ENCODE peak calls at places on chromosomes 12 and 14, in four cellular contexts. Z is lower lobe of right lung, B is uterus, D is PC-3. S is an unnamed sample.

GRCh38 chr12:50839032-50839431 is 3.7 kb upstream of the TMPRSS12 start:
- DNase-seq in Z (no peak), D (peak; percentile 50), B (no peak), S (no peak)

GRCh38 chr12:40692617-40693502 is 621 bp downstream of the CNTN1 start:
- DNase-seq in Z (peak; percentile 54), B (peak; percentile 18), D (no peak), S (peak; percentile 16)

GRCh38 chr14:24997335-24997734 is 52.6 kb downstream of the STXBP6 start:
- DNase-seq in D (no peak), B (no peak), Z (no peak), S (no peak)

GRCh38 chr14:61934385-61934784 is 172.2 kb downstream of the SNAPC1 start:
- DNase-seq in B (no peak), D (peak; percentile 98), Z (no peak), S (no peak)

GRCh38 chr14:86838363-86838762 is 1154.6 kb downstream of the GALC start:
- DNase-seq in Z (no peak), D (peak; percentile 19), B (no peak), S (no peak)

GRCh38 chr14:40599726-40600125 is 1007.0 kb upstream of the LRFN5 start:
- DNase-seq in D (peak; percentile 34), Z (no peak), B (no peak), S (no peak)

GRCh38 chr14:73014105-73014504 is 12.8 kb downstream of the ZFYVE1 start:
- DNase-seq in B (no peak), Z (no peak), D (no peak), S (no peak)

GRCh38 chr14:68704736-68705720 is 87.8 kb downstream of the ZFP36L1 start:
- DNase-seq in Z (no peak), B (peak; percentile 58), D (peak; percentile 67), S (no peak)

GRCh38 chr12:13183621-13184020 is 12.9 kb upstream of the EMP1 start:
- DNase-seq in B (no peak), D (peak; percentile 76), Z (no peak), S (no peak)

GRCh38 chr14:101733211-101733610 is 28.3 kb upstream of the PPP2R5C start:
- DNase-seq in D (peak; percentile 77), Z (no peak), B (no peak), S (no peak)

GRCh38 chr14:22802860-22803562 is 12.2 kb downstream of the SLC7A7 start:
- DNase-seq in D (no peak), B (no peak), Z (no peak), S (no peak)

GRCh38 chr12:89971880-89972279 is 263.2 kb upstream of the ATP2B1 start:
- DNase-seq in D (no peak), B (no peak), Z (no peak), S (no peak)

GRCh38 chr14:49895480-49895879 is 2.6 kb downstream of the ARF6 start:
- DNase-seq in Z (no peak), D (peak; percentile 47), B (no peak), S (no peak)

GRCh38 chr14:75442166-75442565 is 14.3 kb downstream of the JDP2 start:
- DNase-seq in D (no peak), Z (no peak), B (no peak), S (no peak)

GRCh38 chr12:113049976-113050742 is 6.4 kb upstream of the DTX1 start:
- DNase-seq in B (no peak), Z (no peak), D (peak; percentile 36), S (no peak)

GRCh38 chr12:103748002-103748401 is 93.0 kb downstream of the NT5DC3 start:
- DNase-seq in Z (no peak), D (peak; percentile 88), B (no peak), S (no peak)

GRCh38 chr14:71783786-71784185 is 148.4 kb upstream of the RGS6 start:
- DNase-seq in D (peak; percentile 12), Z (no peak), B (no peak), S (no peak)

GRCh38 chr12:92294676-92295440 is 149.2 kb upstream of the BTG1 start:
- DNase-seq in Z (no peak), D (no peak), B (no peak), S (no peak)

GRCh38 chr12:6140646-6141045 is 16.2 kb upstream of the VWF start:
- DNase-seq in D (no peak), Z (no peak), B (no peak), S (no peak)

GRCh38 chr14:46788994-46789393 is 137.4 kb upstream of the RPL10L start:
- DNase-seq in Z (no peak), B (no peak), D (peak; percentile 13), S (no peak)

GRCh38 chr12:56723889-56724659 is 1.0 kb downstream of the NACA start:
- DNase-seq in D (peak; percentile 45), Z (no peak), B (peak; percentile 63), S (peak; percentile 62)

GRCh38 chr12:8026282-8026637 is 6.3 kb upstream of the FOXJ2 start:
- DNase-seq in D (no peak), Z (no peak), B (no peak), S (no peak)

GRCh38 chr12:65474831-65475230 is 196.3 kb downstream of the MSRB3 start:
- DNase-seq in Z (no peak), D (no peak), B (no peak), S (no peak)

GRCh38 chr14:22315336-22315735 is 273.7 kb downstream of the DAD1 start:
- DNase-seq in Z (no peak), B (no peak), D (peak; percentile 55), S (no peak)

GRCh38 chr12:77339610-77340009 is 274.2 kb upstream of the E2F7 start:
- DNase-seq in Z (no peak), B (no peak), D (peak; percentile 69), S (no peak)

GRCh38 chr14:65415613-65416012 is 3.1 kb downstream of the FUT8 start:
- DNase-seq in Z (no peak), D (no peak), B (no peak), S (no peak)

GRCh38 chr14:102049258-102050025 is 37.4 kb downstream of the HSP90AA1 start:
- DNase-seq in B (no peak), D (no peak), Z (no peak), S (no peak)

DNA sequence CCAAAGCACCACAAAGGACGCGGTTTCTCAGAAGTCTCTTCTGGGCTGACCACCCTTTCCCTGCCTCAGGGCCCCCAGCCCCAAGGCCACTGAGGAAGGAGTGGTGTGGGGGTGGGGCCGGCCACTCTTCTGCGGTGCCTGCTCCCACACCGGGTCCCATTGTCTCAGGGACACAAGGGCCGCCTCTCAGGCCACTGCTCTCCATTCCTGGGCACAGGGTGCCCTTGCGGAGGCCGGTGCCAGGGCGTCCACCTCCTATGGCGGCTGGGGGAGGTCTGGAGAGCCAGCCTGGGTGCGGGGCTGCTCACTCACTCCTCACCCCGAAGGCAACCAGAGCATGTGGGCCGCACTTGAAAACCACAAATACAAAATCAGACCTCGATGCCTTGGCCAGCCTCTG is 44.1 kb downstream of the PRIMA1 start:
- DNase-seq in D (no peak), B (no peak), Z (no peak), S (peak; percentile 26)
- H3K27ac ChIP-seq in D (no peak overlapping the region), B (peak overlapping the region; percentile 44), Z (no peak overlapping the region), S (no peak overlapping the region)

DNA sequence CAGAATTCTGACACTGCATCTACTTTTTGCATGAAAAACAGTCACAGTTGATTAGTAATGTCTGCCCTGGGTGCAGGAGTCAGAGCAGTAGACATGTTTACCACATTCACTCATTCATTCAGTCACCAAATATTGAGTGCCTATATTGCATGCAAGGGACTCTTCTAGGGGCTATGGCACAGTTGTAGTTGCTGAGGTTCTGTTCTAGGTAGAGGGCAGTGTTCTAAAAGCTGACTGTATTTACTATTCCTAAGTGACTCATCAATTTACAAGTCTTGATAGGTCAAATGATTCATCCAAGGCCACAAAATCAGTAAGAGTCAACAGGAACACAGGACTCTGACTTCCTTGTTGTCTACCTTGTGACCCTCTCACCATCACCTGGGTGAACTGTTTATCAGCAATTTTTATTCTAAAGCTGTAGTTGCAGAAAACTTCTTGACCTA is 223.0 kb downstream of the KTN1 start:
- DNase-seq in Z (no peak), B (no peak), D (peak; percentile 99), S (no peak)
- TF ChIP-seq CTCF in Z (no peak), B (no peak), D (peak; percentile 95), S (no peak)

GRCh38 chr12:108150436-108150835 is 21.3 kb downstream of the WSCD2 start:
- DNase-seq in B (no peak), Z (no peak), D (no peak), S (no peak)
- H3K27me3 ChIP-seq in B (no peaks in the 10 kb centered on the region), Z (peaks cover 5% of the 10 kb centered on the region), D (peaks cover 77% of the 10 kb centered on the region), S (no peaks in the 10 kb centered on the region)

DNA sequence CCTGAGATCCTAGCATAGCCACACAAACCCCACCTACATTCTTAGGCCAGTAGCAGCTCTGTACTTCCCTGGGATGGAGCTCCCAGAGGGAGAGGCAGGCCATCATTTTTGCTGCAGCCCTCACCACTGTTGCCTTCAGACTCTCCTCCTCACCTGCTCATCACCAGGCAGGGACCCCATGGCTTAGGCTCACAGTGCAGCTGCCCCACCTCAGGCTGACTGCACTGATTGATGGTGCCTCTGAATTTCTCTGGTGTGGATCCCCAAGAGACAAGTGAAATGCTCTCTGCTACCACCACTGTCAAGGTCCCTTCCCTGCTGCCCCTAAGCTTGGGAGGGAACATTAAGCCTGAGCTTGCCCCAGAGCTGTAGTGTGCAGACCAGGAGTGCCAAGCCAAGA is 76.2 kb downstream of the TMTC3 start:
- DNase-seq in Z (no peak), D (no peak), B (no peak), S (no peak)
- H3K27ac ChIP-seq in Z (no peak overlapping the region), D (no peak overlapping the region), B (no peak overlapping the region), S (no peak overlapping the region)

DNA sequence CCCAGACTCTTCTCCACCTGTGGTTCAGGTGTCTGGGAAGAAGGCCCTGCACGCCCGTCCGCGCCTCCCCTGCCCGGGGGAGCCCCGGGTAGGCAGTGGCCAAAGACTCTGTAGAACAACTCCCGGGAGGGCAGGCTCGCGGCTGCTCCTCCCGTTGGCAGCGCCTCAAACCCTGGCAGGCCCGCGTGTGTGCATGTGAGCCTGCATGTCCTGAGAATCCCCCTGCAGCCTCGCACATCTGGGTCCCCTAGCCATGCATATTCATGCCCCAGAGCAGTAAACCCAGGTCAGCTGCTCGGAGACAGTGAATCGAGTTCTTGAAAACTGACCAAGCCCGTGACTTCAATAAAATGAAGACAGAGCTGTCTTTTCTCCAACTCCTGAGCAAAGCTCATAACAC is 165.9 kb downstream of the MON2 start:
- DNase-seq in Z (peak; percentile 57), B (peak; percentile 61), D (no peak), S (peak; percentile 71)
- TF ChIP-seq CTCF in Z (no peak), B (no peak), D (no peak), S (no peak)

DNA sequence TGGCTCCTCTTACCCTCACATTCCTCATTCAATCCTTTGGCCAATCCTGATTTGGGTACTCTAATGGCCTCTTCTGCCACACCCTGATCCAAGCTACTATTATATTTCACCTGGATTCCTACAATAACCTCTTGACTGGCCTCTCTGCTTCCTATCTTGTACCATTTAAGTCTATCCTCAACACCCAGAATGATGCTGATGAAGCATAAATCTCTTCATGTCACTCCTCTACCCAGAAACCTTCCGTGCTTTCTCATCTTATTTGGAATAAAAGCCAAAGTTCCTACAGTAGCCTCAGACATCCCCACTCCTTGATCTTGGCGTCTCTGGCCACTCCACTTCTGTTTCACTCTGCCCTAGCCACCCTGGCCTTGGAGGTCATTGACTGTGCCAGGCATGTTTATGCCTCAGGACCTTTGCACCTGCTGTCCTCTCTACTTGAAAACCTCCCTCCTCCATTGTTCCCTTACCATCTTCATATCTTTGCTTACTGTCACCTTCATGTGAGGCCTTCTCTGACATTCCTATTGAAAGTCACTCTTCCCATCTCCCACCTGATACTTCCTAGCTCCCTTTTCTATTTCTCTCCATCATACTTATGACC is 46.4 kb upstream of the NRXN3 start:
- DNase-seq in Z (no peak), D (no peak), B (no peak), S (no peak)
- H3K27me3 ChIP-seq in Z (no peaks in the 10 kb centered on the region), D (peaks cover 20% of the 10 kb centered on the region), B (no peaks in the 10 kb centered on the region), S (no peaks in the 10 kb centered on the region)